ENCODE peak calls at places on chromosomes 11 and 22, in four cellular contexts. T, D, I and O are unnamed samples.

GRCh38 chr11:34585870-34586654 is 34.8 kb upstream of the EHF start:
- DNase-seq in I (peak; percentile 79), D (no peak), T (peak; percentile 39), O (no peak)

GRCh38 chr11:13784848-13785247 is 116.4 kb downstream of the FAR1 start:
- DNase-seq in D (no peak), I (no peak), T (no peak), O (no peak)

GRCh38 chr11:36493332-36493731 is 16.7 kb downstream of the TRAF6 start:
- DNase-seq in T (no peak), I (no peak), D (no peak), O (no peak)

GRCh38 chr11:119316729-119317591 is at the start of gene MCAM:
- DNase-seq in I (peak; percentile 65), T (no peak), D (peak; percentile 88), O (no peak)

GRCh38 chr11:20060647-20061205 is 99.5 kb downstream of the DBX1 start:
- DNase-seq in I (no peak), T (no peak), D (no peak), O (no peak)

GRCh38 chr11:12687740-12688139 is 13.5 kb downstream of the TEAD1 start:
- DNase-seq in D (no peak), I (no peak), T (no peak), O (no peak)

GRCh38 chr11:16011396-16011795 is 344.9 kb downstream of the SOX6 start:
- DNase-seq in I (no peak), D (no peak), T (no peak), O (no peak)

GRCh38 chr11:63961608-63962412 is 12.6 kb upstream of the COX8A start:
- DNase-seq in I (peak; percentile 31), D (no peak), T (no peak), O (no peak)

GRCh38 chr11:46254135-46254491 is 23.3 kb upstream of the CREB3L1 start:
- DNase-seq in T (no peak), I (peak; percentile 63), D (no peak), O (no peak)

GRCh38 chr11:44315947-44316387 is 6.0 kb upstream of the ALX4 start:
- DNase-seq in T (no peak), D (peak; percentile 71), I (peak; percentile 63), O (peak; percentile 69)

GRCh38 chr11:104410336-104410735 is 246.4 kb upstream of the PDGFD start:
- DNase-seq in D (no peak), T (no peak), I (no peak), O (no peak)

GRCh38 chr11:84906995-84907394 is 720.1 kb downstream of the DLG2 start:
- DNase-seq in T (peak; percentile 16), I (no peak), D (no peak), O (no peak)

GRCh38 chr11:64321533-64321932 is 3.6 kb downstream of the PRDX5 start:
- DNase-seq in T (no peak), D (no peak), I (peak; percentile 35), O (no peak)

GRCh38 chr11:2300936-2301630 is 635 bp downstream of the C11orf21 start:
- DNase-seq in T (no peak), I (no peak), D (peak; percentile 66), O (peak; percentile 85)

GRCh38 chr11:2303627-2304155 is 1.9 kb downstream of the TSPAN32 start:
- DNase-seq in I (peak; percentile 71), T (no peak), D (peak; percentile 63), O (peak; percentile 79)

GRCh38 chr11:2302844-2303626 is 1.2 kb downstream of the TSPAN32 start:
- DNase-seq in D (peak; percentile 71), T (no peak), I (peak; percentile 19), O (peak; percentile 86)

GRCh38 chr11:2301631-2302272 is at the start of the genes C11orf21 and TSPAN32:
- DNase-seq in D (peak; percentile 77), I (peak; percentile 44), T (no peak), O (peak; percentile 95)

DNA sequence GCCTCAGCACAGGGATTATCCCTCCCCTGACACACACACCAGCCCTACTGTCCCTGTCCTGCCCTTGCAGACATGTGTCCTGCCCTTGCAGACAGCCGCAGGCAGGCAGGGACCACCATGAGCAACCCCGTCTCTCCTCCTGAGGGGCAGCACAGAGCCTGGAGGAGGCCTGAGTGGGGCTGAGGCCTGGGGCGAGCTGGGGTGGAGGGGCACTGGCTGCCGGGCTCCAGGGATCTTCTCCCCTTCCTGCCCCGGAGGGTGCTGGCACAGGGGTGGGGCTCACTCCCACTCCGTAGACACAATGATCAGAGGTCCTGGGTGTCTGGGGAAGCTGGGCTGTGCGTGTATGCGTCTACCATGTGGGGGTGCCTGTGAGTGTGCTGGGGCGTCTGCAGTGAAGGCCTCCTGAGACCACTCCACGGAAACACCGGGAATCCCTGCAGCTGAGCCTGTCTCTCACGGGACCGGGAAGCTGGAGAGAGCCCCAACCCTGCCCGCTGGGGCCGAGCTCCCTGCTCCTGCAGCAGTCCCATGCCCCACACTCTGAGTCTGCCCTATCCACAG is 549 bp downstream of the TSPAN32 start:
- DNase-seq in I (peak; percentile 16), D (peak; percentile 70), T (no peak), O (peak; percentile 85)
- H3K27ac ChIP-seq in I (peak overlapping the region; percentile 99), D (no peak overlapping the region), T (no peak overlapping the region), O (peak overlapping the region; percentile 90)

GRCh38 chr11:10659339-10660216 is 34.0 kb downstream of the IRAG1 start:
- DNase-seq in I (peak; percentile 83), D (peak; percentile 82), T (peak; percentile 87), O (no peak)
- H3K27ac ChIP-seq in I (peak overlapping the region; percentile 86), D (peak overlapping the region; percentile 40), T (peak overlapping the region; percentile 97), O (peak overlapping the region; percentile 83)

DNA sequence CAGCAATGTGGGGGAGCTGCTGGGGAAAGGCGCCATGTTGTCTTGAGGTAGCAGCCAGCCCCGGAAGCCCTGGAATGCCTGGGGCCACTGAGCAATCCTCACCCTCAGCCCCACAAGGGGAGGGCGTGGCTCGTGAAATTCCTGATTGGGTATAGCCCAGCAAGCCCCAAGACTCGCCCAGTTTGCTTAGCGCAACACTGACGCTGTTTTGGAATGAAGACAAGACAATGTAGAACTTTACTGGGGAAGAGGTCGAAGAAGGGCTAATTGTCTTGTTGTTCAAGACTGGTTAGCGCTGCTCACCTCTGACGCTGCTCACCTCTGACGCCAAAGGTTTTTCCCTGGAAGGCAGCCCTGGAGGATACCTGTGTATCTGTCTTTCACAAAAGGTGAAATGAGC is 47.6 kb downstream of the ST3GAL4 start:
- DNase-seq in D (no peak), I (peak; percentile 37), T (no peak), O (no peak)
- H3K27ac ChIP-seq in D (no peak overlapping the region), I (peak overlapping the region; percentile 62), T (no peak overlapping the region), O (no peak overlapping the region)

GRCh38 chr22:23282089-23282501 is 101.8 kb downstream of the BCR start:
- DNase-seq in T (peak; percentile 45), I (no peak), D (peak; percentile 96), O (no peak)

GRCh38 chr22:23282986-23283385 is 102.7 kb downstream of the BCR start:
- DNase-seq in D (no peak), T (no peak), I (no peak), O (no peak)

GRCh38 chr22:23281406-23282088 is 101.2 kb downstream of the BCR start:
- DNase-seq in T (peak; percentile 50), I (peak; percentile 88), D (peak; percentile 94), O (peak; percentile 94)

GRCh38 chr22:23283591-23284503 is 103.5 kb downstream of the BCR start:
- DNase-seq in T (no peak), I (peak; percentile 28), D (no peak), O (no peak)

GRCh38 chr22:23282516-23282915 is 102.2 kb downstream of the BCR start:
- DNase-seq in I (no peak), D (no peak), T (no peak), O (no peak)
- H3K27ac ChIP-seq in I (no peak overlapping the region), D (peak overlapping the region; percentile 55), T (no peak overlapping the region), O (no peak overlapping the region)